ENCODE peak calls at places on chromosomes 2 and 18, in six cellular contexts. X is neuronal stem cell; L is astrocyte; N is CD8-positive, alpha-beta memory T cell; E is upper lobe of left lung; T is Peyer's patch. G is an unnamed sample. For H3K4me1, the result is how much of the 10 kb centered on the place peaks cover.

GRCh38 chr2:26327291-26328272 is 18.4 kb upstream of the SELENOI start:
- DNase-seq in E (no peak), T (no peak), N (no peak), X (no peak), L (peak), G (no peak)

GRCh38 chr2:238064376-238064775 is 3.6 kb downstream of the SCLY start:
- DNase-seq in T (no peak), N (no peak), E (no peak), L (no peak), X (no peak), G (no peak)

GRCh38 chr18:38611036-38611964 is 1045.7 kb upstream of the CELF4 start:
- DNase-seq in T (no peak), E (no peak), N (no peak), L (no peak), X (no peak), G (no peak)

GRCh38 chr2:16475581-16475980 is 190.1 kb downstream of the CYRIA start:
- DNase-seq in L (no peak), T (no peak), N (no peak), E (no peak), X (no peak), G (no peak)

GRCh38 chr18:34880882-34881852 is 160.0 kb upstream of the MAPRE2 start:
- DNase-seq in E (no peak), X (no peak), N (no peak), L (no peak), T (no peak), G (no peak)

GRCh38 chr18:12857215-12857924 is 26.7 kb downstream of the PTPN2 start:
- DNase-seq in E (no peak), N (no peak), X (no peak), T (no peak), L (no peak), G (no peak)

GRCh38 chr2:170505631-170506270 is 209.4 kb upstream of the SP5 start:
- DNase-seq in X (no peak), L (no peak), E (no peak), T (no peak), N (no peak), G (no peak)

GRCh38 chr2:203880557-203881125 is 13.1 kb downstream of the CTLA4 start:
- DNase-seq in X (no peak), E (no peak), T (no peak), N (no peak), L (no peak), G (no peak)

GRCh38 chr18:3998698-3999333 is 456.3 kb downstream of the DLGAP1 start:
- DNase-seq in X (no peak), T (no peak), N (no peak), L (peak), E (no peak), G (no peak)

GRCh38 chr2:18413794-18414396 is 146.6 kb downstream of the RDH14 start:
- DNase-seq in N (no peak), X (no peak), T (no peak), L (peak), E (no peak), G (no peak)

GRCh38 chr18:2540575-2540974 is 30.7 kb downstream of the METTL4 start:
- DNase-seq in N (no peak), E (no peak), T (no peak), L (no peak), X (no peak), G (no peak)

GRCh38 chr2:175836361-175836760 is 165.7 kb downstream of the LNPK start:
- DNase-seq in T (no peak), L (peak), E (no peak), N (no peak), X (no peak), G (no peak)

GRCh38 chr2:1628893-1629292 is 115.4 kb downstream of the PXDN start:
- DNase-seq in N (no peak), X (no peak), E (no peak), L (peak), T (no peak), G (no peak)

DNA sequence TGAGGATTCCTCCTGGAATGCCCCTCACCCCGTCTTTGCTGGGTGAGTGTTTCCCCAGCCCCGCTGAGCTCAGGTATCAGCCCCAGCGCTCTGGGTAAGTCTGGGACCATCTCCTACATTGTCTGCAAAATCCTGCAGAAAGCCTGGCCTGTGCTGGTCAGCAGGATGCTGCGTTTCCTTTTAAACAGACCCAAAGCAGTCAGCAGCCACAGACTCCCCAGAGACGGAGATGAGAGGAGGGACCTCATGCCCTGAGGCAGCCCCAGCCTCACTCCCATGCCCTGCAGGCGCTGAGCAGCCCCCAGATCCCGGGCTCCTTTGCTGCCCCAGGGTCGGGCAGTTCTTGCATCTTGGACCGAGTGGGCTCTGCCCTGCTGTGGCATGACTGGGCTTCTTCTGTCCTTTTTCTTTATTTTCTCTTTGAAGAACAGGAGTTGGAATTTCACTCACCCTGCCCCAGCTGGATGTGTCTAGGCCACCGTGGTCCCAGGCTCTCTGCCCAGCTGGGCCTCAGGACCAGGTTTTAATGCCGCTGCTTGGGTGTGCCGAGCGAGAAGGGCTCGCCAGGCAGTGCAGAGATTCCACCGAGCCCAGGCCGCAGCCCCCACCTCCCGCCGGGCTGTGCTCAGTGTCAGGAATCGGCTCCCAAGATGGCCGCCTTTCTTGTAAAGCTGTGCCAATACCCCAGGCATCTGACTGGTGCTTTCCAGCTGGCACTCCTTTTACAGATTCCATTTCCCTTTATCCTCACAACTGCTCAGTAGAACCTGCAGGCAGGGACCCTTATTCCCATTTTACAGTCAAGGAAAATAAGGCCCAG is 43.6 kb downstream of the ODC1 start:
- DNase-seq in L (no peak), X (no peak), N (no peak), E (peak), T (no peak), G (no peak)
- H3K4me1 ChIP-seq in L (under half), X (under half), N (half or more), E (half or more), T (half or more), G (under half)

GRCh38 chr2:109410021-109410815 is 203.5 kb downstream of the SEPTIN10 start:
- DNase-seq in N (no peak), E (no peak), T (no peak), X (peak), L (no peak), G (no peak)
- H3K27ac ChIP-seq in N (no peak), E (no peak), T (no peak), X (no peak), L (no peak), G (no peak)

GRCh38 chr2:10449481-10449831 is 1.3 kb upstream of the ODC1 start:
- DNase-seq in E (no peak), N (no peak), T (no peak), L (no peak), X (no peak), G (no peak)
- H3K4me1 ChIP-seq in E (under half), N (under half), T (under half), L (under half), X (under half), G (under half)

DNA sequence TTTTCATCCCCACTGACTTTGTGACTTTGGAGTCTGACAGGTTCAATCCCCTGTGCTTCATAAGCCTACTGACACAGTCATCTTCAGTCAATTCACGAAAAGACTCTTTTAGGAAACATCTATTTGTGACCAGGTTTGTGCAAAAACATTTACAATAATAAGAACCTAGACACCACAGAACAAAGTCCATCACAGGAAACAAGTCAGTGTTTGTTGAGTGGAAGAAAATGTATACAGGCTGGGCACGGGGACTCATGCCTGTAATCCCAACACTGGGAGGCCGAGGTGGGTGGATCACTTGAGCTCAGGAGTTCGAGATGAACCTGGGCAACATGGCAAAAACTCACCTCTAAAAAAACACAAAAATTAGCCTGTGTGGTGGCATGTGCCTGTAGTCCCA is 49.7 kb downstream of the TGFA start:
- DNase-seq in L (no peak), T (no peak), E (no peak), X (no peak), N (no peak), G (no peak)
- H3K27ac ChIP-seq in L (no peak), T (no peak), E (no peak), X (no peak), N (no peak), G (no peak)

DNA sequence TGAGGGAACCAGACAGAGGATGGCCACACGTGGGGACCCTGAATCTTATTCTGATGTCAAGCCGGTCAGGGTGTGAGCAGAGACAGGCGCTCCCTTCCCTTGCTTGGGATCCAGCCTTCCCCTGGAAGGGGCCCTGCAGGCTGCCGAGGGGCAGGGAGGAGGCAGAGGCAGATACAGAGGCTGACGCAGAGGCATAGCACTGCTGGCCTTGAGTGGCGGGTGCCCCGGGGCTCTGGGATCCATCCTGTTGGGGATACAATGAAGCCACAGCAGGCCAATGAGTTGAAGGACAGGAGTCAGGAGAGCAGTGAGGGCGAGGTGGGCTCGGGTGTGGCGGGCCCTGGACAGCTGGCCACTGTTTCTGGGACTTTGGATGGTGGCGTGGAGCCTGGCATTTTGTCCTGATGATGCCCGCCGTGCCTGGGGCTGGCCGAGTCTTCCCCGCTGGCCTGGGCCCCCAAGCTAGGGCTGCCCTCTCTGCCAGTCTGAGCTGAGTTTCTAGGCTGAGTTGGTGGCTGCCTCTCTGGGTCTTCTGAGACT is 63.9 kb upstream of the GPC1 start:
- DNase-seq in E (peak), N (no peak), T (no peak), X (no peak), L (no peak), G (no peak)
- H3K4me1 ChIP-seq in E (under half), N (under half), T (under half), X (under half), L (under half), G (under half)

GRCh38 chr2:232264081-232264480 is 114.5 kb upstream of the ALPP start:
- DNase-seq in L (no peak), N (no peak), X (no peak), T (no peak), E (no peak), G (no peak)

GRCh38 chr2:232261776-232262175 is 116.8 kb upstream of the ALPP start:
- DNase-seq in N (no peak), E (no peak), L (no peak), T (no peak), X (no peak), G (no peak)

GRCh38 chr2:232263295-232263694 is 115.3 kb upstream of the ALPP start:
- DNase-seq in E (no peak), N (no peak), T (no peak), L (no peak), X (no peak), G (no peak)

GRCh38 chr2:232255033-232255432 is 123.5 kb upstream of the ALPP start:
- DNase-seq in L (no peak), N (no peak), E (no peak), X (no peak), T (no peak), G (no peak)

DNA sequence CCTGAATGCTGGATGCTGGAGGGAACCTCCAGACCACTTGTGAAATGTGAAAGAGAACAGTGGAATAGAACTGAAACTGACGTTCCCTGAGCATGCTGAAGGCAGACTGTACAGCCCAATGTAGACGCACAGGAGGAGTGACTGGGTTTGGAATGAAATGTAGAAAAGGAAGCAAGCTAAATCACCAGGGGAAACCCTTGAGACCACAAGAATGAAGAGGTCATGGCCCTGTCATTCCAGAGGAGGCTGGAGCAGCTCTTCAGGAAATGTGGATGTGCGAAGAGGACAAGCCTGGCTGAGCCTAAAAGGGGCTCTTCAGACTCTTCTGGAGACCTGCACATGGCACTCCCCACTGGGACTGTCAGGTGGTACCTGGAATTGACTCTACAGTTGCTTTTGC is 118.5 kb upstream of the ALPP start:
- DNase-seq in N (no peak), T (no peak), X (no peak), L (peak), E (no peak), G (no peak)
- H3K27ac ChIP-seq in N (no peak), T (no peak), X (no peak), L (no peak), E (no peak), G (no peak)